ENCODE peak calls at places on chromosomes 7 and 10, in six cellular contexts. G is T-helper 1 cell, D is AG08395, Q is heart left ventricle, B is aorta, J is Right ventricle myocardium superior. I is an unnamed sample.

GRCh38 chr10:101066146-101066889 is 4.5 kb downstream of the KAZALD1 start:
- DNase-seq in G (peak), D (peak), Q (peak), B (peak), J (peak), I (peak)

GRCh38 chr7:125059861-125060456 is 130.3 kb upstream of the POT1 start:
- DNase-seq in G (no peak), D (no peak), Q (no peak), B (no peak), J (no peak), I (peak)

GRCh38 chr10:25547391-25547790 is 372.6 kb downstream of the GPR158 start:
- DNase-seq in G (no peak), D (no peak), Q (no peak), B (no peak), J (no peak), I (no peak)

GRCh38 chr7:128827248-128827958 is 2.8 kb upstream of the FLNC start:
- DNase-seq in G (no peak), D (peak), Q (peak), B (peak), J (peak), I (peak)

GRCh38 chr7:82428186-82428961 is 15.2 kb downstream of the CACNA2D1 start:
- DNase-seq in G (no peak), D (peak), Q (no peak), B (no peak), J (no peak), I (peak)

GRCh38 chr7:150372271-150373048 is 3.8 kb downstream of the REPIN1 start:
- DNase-seq in G (no peak), D (no peak), Q (no peak), B (no peak), J (no peak), I (no peak)

GRCh38 chr10:133325392-133325760 is 11.3 kb downstream of the CALY start:
- DNase-seq in G (peak), D (no peak), Q (peak), B (no peak), J (peak), I (no peak)

GRCh38 chr7:143282124-143282523 is 2.6 kb upstream of the TMEM139 start:
- DNase-seq in G (no peak), D (no peak), Q (no peak), B (no peak), J (no peak), I (no peak)

GRCh38 chr10:100621360-100622205 is 85.8 kb downstream of the HIF1AN start:
- DNase-seq in G (peak), D (no peak), Q (no peak), B (no peak), J (no peak), I (peak)

GRCh38 chr7:111076205-111076604 is 14.7 kb upstream of the LRRN3 start:
- DNase-seq in G (no peak), D (peak), Q (no peak), B (no peak), J (no peak), I (peak)

GRCh38 chr10:103789141-103789540 is 66.2 kb downstream of the SH3PXD2A start:
- DNase-seq in G (no peak), D (no peak), Q (no peak), B (no peak), J (no peak), I (no peak)

GRCh38 chr7:158917818-158918217 is 61.5 kb downstream of the DYNC2I1 start:
- DNase-seq in G (no peak), D (no peak), Q (no peak), B (no peak), J (no peak), I (no peak)

GRCh38 chr7:130893441-130893894 is 159.5 kb upstream of the KLF14 start:
- DNase-seq in G (no peak), D (peak), Q (no peak), B (no peak), J (no peak), I (peak)

GRCh38 chr10:78966844-78967488 is 101.8 kb upstream of the ZMIZ1 start:
- DNase-seq in G (no peak), D (no peak), Q (no peak), B (peak), J (peak), I (no peak)

GRCh38 chr10:76433161-76434005 is 1002.0 kb downstream of the LRMDA start:
- DNase-seq in G (no peak), D (no peak), Q (peak), B (no peak), J (peak), I (no peak)

GRCh38 chr10:35492387-35493195 is 112.5 kb upstream of the GJD4 start:
- DNase-seq in G (no peak), D (no peak), Q (no peak), B (no peak), J (no peak), I (no peak)

GRCh38 chr10:24974978-24975377 is 22.6 kb upstream of the PRTFDC1 start:
- DNase-seq in G (no peak), D (peak), Q (peak), B (peak), J (peak), I (peak)

GRCh38 chr10:59895629-59896116 is 10.7 kb downstream of the CCDC6 start:
- DNase-seq in G (no peak), D (no peak), Q (no peak), B (no peak), J (no peak), I (no peak)

GRCh38 chr7:1586827-1587705 is 17.2 kb upstream of the PSMG3 start:
- DNase-seq in G (no peak), D (no peak), Q (no peak), B (no peak), J (no peak), I (no peak)

GRCh38 chr7:87600130-87601124 is at the start of gene ABCB1:
- DNase-seq in G (peak), D (peak), Q (peak), B (peak), J (peak), I (peak)

GRCh38 chr7:54932818-54933543 is 85.8 kb upstream of the EGFR start:
- DNase-seq in G (no peak), D (peak), Q (peak), B (peak), J (peak), I (peak)

GRCh38 chr10:71269301-71270288 is 49.5 kb upstream of the SLC29A3 start:
- DNase-seq in G (no peak), D (no peak), Q (peak), B (no peak), J (no peak), I (peak)

GRCh38 chr10:80498833-80499671 is 38.6 kb upstream of the SH2D4B start:
- DNase-seq in G (no peak), D (peak), Q (peak), B (peak), J (peak), I (peak)

GRCh38 chr7:28503396-28503795 is 91.1 kb downstream of the CREB5 start:
- DNase-seq in G (no peak), D (no peak), Q (no peak), B (no peak), J (no peak), I (no peak)

GRCh38 chr10:30434273-30435067 is 486 bp downstream of the MAP3K8 start:
- DNase-seq in G (peak), D (peak), Q (peak), B (peak), J (peak), I (peak)

GRCh38 chr7:139232377-139232717 is 1.3 kb downstream of the UBN2 start:
- DNase-seq in G (no peak), D (no peak), Q (no peak), B (no peak), J (no peak), I (peak)

GRCh38 chr10:96280859-96281258 is 9.5 kb upstream of the BLNK start:
- DNase-seq in G (no peak), D (no peak), Q (no peak), B (no peak), J (no peak), I (no peak)

GRCh38 chr10:71159892-71160291 is 52.5 kb upstream of the UNC5B start:
- DNase-seq in G (no peak), D (no peak), Q (no peak), B (no peak), J (no peak), I (no peak)

GRCh38 chr10:94133239-94133638 is 139.5 kb downstream of the PLCE1 start:
- DNase-seq in G (no peak), D (peak), Q (peak), B (no peak), J (peak), I (peak)

GRCh38 chr7:155886391-155887173 is 74.3 kb upstream of the SHH start:
- DNase-seq in G (no peak), D (no peak), Q (no peak), B (no peak), J (no peak), I (no peak)